ENCODE peak calls at places on chromosomes 13 and 19, in nine cellular contexts. Y is A673, P is body of pancreas, O is cardiac muscle cell, B is lower lobe of right lung, D is uterus, N is heart left ventricle, J is prostate gland, G is spleen. U is an unnamed sample. For H3K36me3, the result is how much of the 10 kb centered on the place peaks cover.

GRCh38 chr13:20442798-20443381 is 82.8 kb downstream of the CRYL1 start:
- DNase-seq in O (no peak), J (no peak), P (peak), D (no peak), B (no peak), Y (no peak), G (no peak), N (no peak), U (peak)

GRCh38 chr19:33261511-33262192 is 36.0 kb upstream of the SLC7A10 start:
- DNase-seq in G (no peak), B (no peak), P (no peak), N (no peak), J (no peak), O (no peak), D (no peak), Y (no peak), U (no peak)

GRCh38 chr13:111211789-111212516 is 96.8 kb downstream of the ARHGEF7 start:
- DNase-seq in Y (peak), D (no peak), B (no peak), N (no peak), J (no peak), P (no peak), O (peak), G (no peak), U (no peak)

GRCh38 chr13:43405457-43405856 is 381.3 kb downstream of the ENOX1 start:
- DNase-seq in Y (no peak), P (no peak), D (no peak), G (no peak), N (no peak), J (no peak), B (no peak), O (peak), U (no peak)

GRCh38 chr19:46529622-46530451 is 34.2 kb upstream of the PNMA8B start:
- DNase-seq in D (peak), B (peak), G (peak), J (peak), N (peak), Y (peak), P (peak), O (peak), U (peak)

GRCh38 chr19:14088634-14089411 is 1.7 kb downstream of the SAMD1 start:
- DNase-seq in G (peak), B (no peak), Y (no peak), O (no peak), D (no peak), J (no peak), N (no peak), P (no peak), U (no peak)

GRCh38 chr19:10898633-10899032 is 27.3 kb downstream of the CARM1 start:
- DNase-seq in J (no peak), D (no peak), O (no peak), G (no peak), N (no peak), P (no peak), B (no peak), Y (no peak), U (no peak)

GRCh38 chr13:95643471-95643813 is 1.1 kb downstream of the DZIP1 start:
- DNase-seq in B (no peak), D (peak), P (no peak), G (no peak), J (no peak), N (no peak), Y (no peak), O (peak), U (no peak)

GRCh38 chr19:956747-957451 is 27.2 kb upstream of the WDR18 start:
- DNase-seq in D (no peak), B (no peak), P (peak), Y (peak), G (no peak), N (no peak), O (peak), J (no peak), U (no peak)

GRCh38 chr13:35343417-35343816 is 133.1 kb downstream of the MAB21L1 start:
- DNase-seq in O (no peak), B (no peak), J (no peak), G (no peak), P (no peak), N (no peak), D (no peak), Y (no peak), U (no peak)

GRCh38 chr13:71030789-71031188 is 836.2 kb downstream of the DACH1 start:
- DNase-seq in P (no peak), B (no peak), N (no peak), D (no peak), Y (no peak), G (no peak), J (no peak), O (no peak), U (no peak)

GRCh38 chr19:58346961-58347929 is 6.0 kb downstream of the A1BG start:
- DNase-seq in P (peak), J (peak), G (peak), Y (peak), B (peak), O (peak), D (peak), N (peak), U (peak)

GRCh38 chr13:31200636-31200970 is 828 bp downstream of the B3GLCT start:
- DNase-seq in J (peak), D (peak), O (no peak), Y (peak), G (peak), B (peak), N (peak), P (peak), U (peak)

GRCh38 chr13:35714588-35714987 is 238.1 kb upstream of the MAB21L1 start:
- DNase-seq in J (no peak), D (no peak), O (no peak), B (no peak), P (peak), G (no peak), Y (no peak), N (peak), U (no peak)

GRCh38 chr19:56163097-56163496 is 12.7 kb upstream of the GALP start:
- DNase-seq in G (no peak), O (no peak), J (no peak), Y (no peak), D (no peak), N (no peak), B (no peak), P (no peak), U (no peak)

GRCh38 chr19:50513746-50514345 is at the start of gene ASPDH:
- DNase-seq in N (no peak), D (no peak), J (no peak), B (peak), Y (no peak), G (peak), O (no peak), P (no peak), U (no peak)

GRCh38 chr13:30892966-30893365 is 13.1 kb upstream of the MEDAG start:
- DNase-seq in P (peak), N (peak), D (peak), J (no peak), Y (peak), O (peak), B (no peak), G (no peak), U (peak)

GRCh38 chr13:20704459-20705069 is 1.1 kb downstream of the IL17D start:
- DNase-seq in D (no peak), Y (no peak), B (no peak), G (no peak), P (no peak), J (no peak), N (no peak), O (no peak), U (no peak)

GRCh38 chr13:19961924-19962323 is 3.4 kb downstream of the ZMYM2 start:
- DNase-seq in Y (no peak), O (no peak), J (no peak), N (no peak), B (no peak), P (no peak), D (no peak), G (no peak), U (no peak)

GRCh38 chr19:12126707-12127106 is 13.4 kb downstream of the ZNF20 start:
- DNase-seq in N (no peak), O (peak), B (no peak), P (peak), J (no peak), G (no peak), Y (peak), D (no peak), U (no peak)

GRCh38 chr13:46131705-46132104 is 26.9 kb upstream of the CPB2 start:
- DNase-seq in J (no peak), G (no peak), D (no peak), O (no peak), P (no peak), Y (no peak), N (no peak), B (no peak), U (no peak)
- H3K36me3 ChIP-seq in J (under half), G (half or more), D (under half), O (under half), P (under half), Y (under half), N (under half), B (half or more), U (under half)

DNA sequence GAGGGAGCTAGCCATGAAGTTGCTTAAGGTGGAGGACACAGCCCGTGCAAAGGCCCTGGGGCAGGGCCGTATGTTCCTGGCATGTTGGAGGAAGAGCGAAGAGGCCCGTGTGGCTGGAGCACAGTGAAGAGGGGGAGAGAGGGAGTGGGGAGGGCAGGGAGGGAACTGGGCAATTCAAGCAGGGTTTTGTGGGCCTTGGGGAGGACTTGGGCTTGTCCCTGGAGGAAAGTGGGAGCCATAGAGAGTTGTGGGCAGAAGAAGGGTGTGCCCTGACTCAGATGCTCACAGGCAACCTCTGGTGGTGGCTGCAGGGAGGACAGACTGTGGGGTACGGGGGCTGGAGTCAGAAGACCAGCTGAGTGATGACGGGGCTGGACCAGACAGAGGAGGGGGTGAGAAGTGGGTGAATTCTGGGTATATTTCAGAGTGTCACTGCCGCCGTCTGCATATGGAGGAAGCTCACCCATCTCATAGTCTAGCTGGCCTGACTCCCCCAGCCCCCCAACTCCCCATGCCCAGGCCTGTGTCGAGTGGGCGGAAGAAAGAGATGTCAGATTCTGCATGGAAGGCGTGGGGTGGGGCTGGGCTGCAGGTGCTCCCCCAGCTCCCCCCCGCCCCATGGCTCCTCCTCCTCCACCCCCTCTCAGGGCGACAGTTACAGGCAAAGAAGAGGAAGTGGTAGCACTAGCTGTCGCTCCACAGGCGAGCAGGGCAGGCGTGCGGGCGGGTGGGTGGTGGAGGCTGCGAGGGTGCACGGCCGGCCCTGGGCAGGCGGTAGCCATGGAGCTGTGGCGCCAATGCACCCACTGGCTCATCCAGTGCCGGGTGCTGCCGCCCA is at the start of gene VAV1:
- DNase-seq in O (no peak), P (peak), D (no peak), B (peak), G (peak), J (peak), Y (peak), N (peak), U (peak)
- TF ChIP-seq CTCF in O (no peak), P (no peak), D (no peak), B (no peak), G (peak), J (no peak), Y (peak), N (no peak), U (no peak)

DNA sequence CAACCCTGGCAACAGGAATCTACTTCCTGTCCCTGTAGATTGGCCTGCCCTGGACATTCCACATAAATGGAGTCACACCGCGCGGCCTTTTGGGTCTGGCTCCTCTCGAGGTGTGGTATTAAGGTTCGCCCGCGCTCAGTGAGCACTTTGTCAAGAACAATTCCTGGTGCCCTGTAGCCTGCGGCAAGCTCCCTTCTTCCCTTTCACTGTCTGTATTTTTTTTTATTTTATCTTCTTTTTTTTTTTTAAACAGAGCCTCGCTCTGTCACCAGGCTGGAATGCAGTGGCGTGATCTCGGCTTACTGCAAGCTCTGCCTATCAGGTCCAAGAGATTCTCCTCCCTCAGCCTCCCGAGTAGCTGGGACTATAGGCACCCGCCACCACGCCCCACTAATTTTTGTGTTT is 28.3 kb downstream of the PEX11G start:
- DNase-seq in J (no peak), D (no peak), P (no peak), G (no peak), Y (no peak), O (peak), B (no peak), N (no peak), U (no peak)
- H3K36me3 ChIP-seq in J (under half), D (under half), P (under half), G (half or more), Y (under half), O (under half), B (half or more), N (under half), U (under half)

GRCh38 chr19:54882758-54883157 is 8.7 kb downstream of the FCAR start:
- DNase-seq in Y (peak), P (no peak), B (no peak), J (no peak), D (no peak), N (no peak), G (no peak), O (no peak), U (no peak)
- TF ChIP-seq CTCF in Y (peak), P (no peak), B (no peak), J (no peak), D (no peak), N (no peak), G (peak), O (no peak), U (no peak)

GRCh38 chr19:7988307-7988706 is 17.1 kb downstream of the ELAVL1 start:
- DNase-seq in J (no peak), G (no peak), B (no peak), O (no peak), D (no peak), P (no peak), Y (no peak), N (no peak), U (no peak)
- H3K36me3 ChIP-seq in J (under half), G (half or more), B (half or more), O (half or more), D (under half), P (under half), Y (half or more), N (under half), U (under half)

GRCh38 chr13:32849369-32849768 is 166.9 kb upstream of the KL start:
- DNase-seq in D (no peak), N (no peak), O (no peak), B (no peak), P (no peak), J (no peak), G (no peak), Y (no peak), U (no peak)
- TF ChIP-seq CTCF in D (no peak), N (no peak), O (no peak), B (no peak), P (no peak), J (no peak), G (no peak), Y (no peak), U (no peak)

DNA sequence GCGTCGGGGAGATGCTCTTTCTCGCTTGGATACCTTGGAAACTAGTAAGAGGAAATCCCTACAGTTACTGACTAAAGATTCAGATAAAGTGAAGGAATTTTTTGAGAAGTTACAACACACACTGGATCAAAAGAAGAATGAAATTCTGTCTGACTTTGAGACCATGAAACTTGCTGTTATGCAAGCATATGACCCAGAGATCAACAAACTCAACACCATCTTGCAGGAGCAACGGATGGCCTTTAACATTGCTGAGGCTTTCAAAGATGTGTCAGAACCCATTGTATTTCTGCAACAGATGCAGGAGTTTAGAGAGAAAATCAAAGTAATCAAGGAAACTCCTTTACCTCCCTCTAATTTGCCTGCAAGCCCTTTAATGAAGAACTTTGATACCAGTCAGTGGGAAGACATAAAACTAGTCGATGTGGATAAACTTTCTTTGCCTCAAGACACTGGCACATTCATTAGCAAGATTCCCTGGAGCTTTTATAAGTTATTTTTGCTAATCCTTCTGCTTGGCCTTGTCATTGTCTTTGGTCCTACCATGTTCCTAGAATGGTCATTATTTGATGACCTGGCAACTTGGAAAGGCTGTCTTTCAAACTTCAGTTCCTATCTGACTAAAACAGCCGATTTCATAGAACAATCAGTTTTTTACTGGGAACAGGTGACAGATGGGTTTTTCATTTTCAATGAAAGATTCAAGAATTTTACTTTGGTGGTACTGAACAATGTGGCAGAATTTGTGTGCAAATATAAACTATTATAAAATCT is 2.7 kb upstream of the KCNRG start:
- DNase-seq in O (peak), P (no peak), B (no peak), D (no peak), J (no peak), N (no peak), Y (no peak), G (no peak), U (no peak)
- H3K36me3 ChIP-seq in O (under half), P (under half), B (under half), D (under half), J (under half), N (under half), Y (under half), G (under half), U (under half)

DNA sequence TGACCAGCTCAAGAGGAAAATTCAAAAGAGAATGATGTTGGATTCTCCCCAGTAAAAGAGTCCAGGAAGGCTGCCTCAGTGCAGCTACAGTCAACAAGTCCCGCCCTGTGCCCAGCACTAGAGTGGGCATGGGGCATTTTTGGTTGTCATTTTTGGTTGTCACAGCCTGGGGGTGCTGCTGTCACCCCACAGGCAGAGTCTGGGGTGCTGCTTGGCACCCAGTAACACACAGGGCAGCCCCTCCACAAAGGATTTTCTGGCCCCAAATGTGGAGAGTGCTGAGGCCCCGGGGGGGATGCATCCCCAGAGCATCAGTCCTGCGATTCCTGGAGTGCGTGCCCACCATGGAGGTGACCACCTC is 28.2 kb upstream of the TMEM255B start:
- DNase-seq in Y (no peak), O (no peak), G (no peak), N (no peak), P (no peak), J (no peak), D (no peak), B (no peak), U (no peak)
- TF ChIP-seq CTCF in Y (no peak), O (no peak), G (no peak), N (no peak), P (no peak), J (no peak), D (no peak), B (no peak), U (no peak)

GRCh38 chr19:5265260-5265659 is 75.4 kb downstream of the PTPRS start:
- DNase-seq in B (no peak), D (no peak), P (no peak), Y (no peak), O (no peak), J (no peak), N (no peak), G (no peak), U (no peak)

GRCh38 chr19:5271145-5271544 is 69.5 kb downstream of the PTPRS start:
- DNase-seq in O (no peak), Y (peak), D (no peak), G (no peak), P (no peak), J (no peak), B (no peak), N (no peak), U (no peak)

GRCh38 chr19:5269279-5269678 is 71.3 kb downstream of the PTPRS start:
- DNase-seq in J (peak), D (no peak), Y (no peak), B (no peak), N (no peak), P (no peak), G (no peak), O (no peak), U (no peak)

GRCh38 chr19:5269926-5270325 is 70.7 kb downstream of the PTPRS start:
- DNase-seq in O (no peak), J (no peak), G (no peak), D (no peak), N (no peak), B (no peak), P (no peak), Y (no peak), U (no peak)

GRCh38 chr19:5268801-5269200 is 71.8 kb downstream of the PTPRS start:
- DNase-seq in G (no peak), Y (no peak), J (no peak), P (no peak), D (no peak), B (no peak), O (no peak), N (peak), U (no peak)
- H3K36me3 ChIP-seq in G (under half), Y (under half), J (under half), P (under half), D (under half), B (under half), O (under half), N (under half), U (under half)

U was measured in mucosa of descending colon.